ENCODE peak calls at places on chromosomes 2 and 18, in seven cellular contexts. Y is prostate gland, X is heart left ventricle, N is gastrocnemius medialis, M is A549, C is body of pancreas, Q is uterus. A is an unnamed sample.

GRCh38 chr2:37631698-37632097 is 39.7 kb downstream of the CDC42EP3 start:
- DNase-seq in Y (no peak), X (no peak), N (no peak), M (no peak), C (no peak), Q (no peak), A (no peak)

GRCh38 chr2:239580199-239580527 is 179.3 kb upstream of the HDAC4 start:
- DNase-seq in Y (no peak), X (peak), N (no peak), M (no peak), C (no peak), Q (no peak), A (no peak)

GRCh38 chr2:218216336-218216673 is 684 bp upstream of the ARPC2 start:
- DNase-seq in Y (no peak), X (peak), N (no peak), M (no peak), C (peak), Q (peak), A (no peak)

GRCh38 chr2:149562304-149562703 is 25.3 kb downstream of the MMADHC start:
- DNase-seq in Y (no peak), X (no peak), N (no peak), M (peak), C (peak), Q (no peak), A (no peak)

GRCh38 chr2:193584522-193584938 is 1389.8 kb upstream of the TMEFF2 start:
- DNase-seq in Y (no peak), X (no peak), N (no peak), M (peak), C (no peak), Q (no peak), A (no peak)

GRCh38 chr18:23302852-23303527 is 150.1 kb upstream of the RIOK3 start:
- DNase-seq in Y (no peak), X (no peak), N (no peak), M (no peak), C (no peak), Q (no peak), A (no peak)

GRCh38 chr2:20592106-20593071 is 58.5 kb downstream of the HS1BP3 start:
- DNase-seq in Y (no peak), X (no peak), N (no peak), M (no peak), C (no peak), Q (peak), A (peak)

GRCh38 chr2:210299974-210300373 is 15.0 kb downstream of the MYL1 start:
- DNase-seq in Y (no peak), X (no peak), N (no peak), M (no peak), C (no peak), Q (no peak), A (no peak)

GRCh38 chr2:109722026-109722425 is 72.1 kb upstream of the RGPD5 start:
- DNase-seq in Y (peak), X (no peak), N (no peak), M (no peak), C (peak), Q (no peak), A (no peak)

GRCh38 chr2:227374158-227374557 is 4.9 kb downstream of the TM4SF20 start:
- DNase-seq in Y (no peak), X (no peak), N (no peak), M (no peak), C (no peak), Q (no peak), A (no peak)

GRCh38 chr2:31081497-31081896 is 56.7 kb downstream of the GALNT14 start:
- DNase-seq in Y (no peak), X (no peak), N (no peak), M (no peak), C (no peak), Q (no peak), A (no peak)

GRCh38 chr2:44942304-44943030 is 965 bp downstream of the SIX3 start:
- DNase-seq in Y (no peak), X (no peak), N (no peak), M (no peak), C (no peak), Q (no peak), A (no peak)
- H3K4me3 ChIP-seq in Y (peak), X (peak), N (peak), M (no peak), C (no peak), Q (no peak), A (no peak)

GRCh38 chr2:11762799-11763461 is 16.5 kb downstream of the LPIN1 start:
- DNase-seq in Y (no peak), X (no peak), N (no peak), M (no peak), C (no peak), Q (no peak), A (no peak)

GRCh38 chr2:11766016-11766415 is 19.6 kb downstream of the LPIN1 start:
- DNase-seq in Y (no peak), X (no peak), N (no peak), M (no peak), C (no peak), Q (no peak), A (no peak)

GRCh38 chr2:11764920-11765319 is 18.5 kb downstream of the LPIN1 start:
- DNase-seq in Y (no peak), X (no peak), N (no peak), M (no peak), C (no peak), Q (no peak), A (no peak)

GRCh38 chr2:11765501-11765900 is 19.1 kb downstream of the LPIN1 start:
- DNase-seq in Y (no peak), X (no peak), N (no peak), M (no peak), C (no peak), Q (no peak), A (no peak)

DNA sequence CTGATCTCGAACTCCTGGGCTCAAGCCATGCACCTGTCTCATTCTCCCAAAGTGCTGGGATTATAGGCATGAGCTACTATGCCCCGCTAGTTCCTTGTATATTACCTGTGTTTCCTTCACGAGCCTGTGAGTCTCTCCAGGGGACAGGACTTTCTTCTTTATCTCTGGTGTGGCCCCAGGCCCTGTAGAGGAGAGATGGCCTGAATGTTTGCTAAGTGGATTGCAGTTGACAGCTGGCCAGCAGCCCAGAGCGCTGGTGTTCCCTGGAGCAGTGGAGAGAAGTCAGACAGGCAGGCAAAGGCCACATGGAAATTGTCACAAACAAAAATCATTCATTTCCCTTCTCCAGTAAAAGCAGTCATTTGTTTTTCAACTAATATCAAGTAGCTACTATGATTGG is 17.9 kb downstream of the LPIN1 start:
- DNase-seq in Y (peak), X (no peak), N (no peak), M (no peak), C (peak), Q (no peak), A (peak)
- H3K27ac ChIP-seq in Y (no peak), X (no peak), N (peak), M (no peak), C (no peak), Q (no peak), A (no peak)

GRCh38 chr2:69011611-69012157 is 1.3 kb upstream of the ANTXR1 start:
- DNase-seq in Y (no peak), X (no peak), N (no peak), M (no peak), C (no peak), Q (no peak), A (no peak)

GRCh38 chr2:69012310-69013122 is 463 bp upstream of the ANTXR1 start:
- DNase-seq in Y (peak), X (peak), N (peak), M (peak), C (peak), Q (peak), A (peak)

GRCh38 chr2:69013837-69014796 is 1.1 kb downstream of the ANTXR1 start:
- DNase-seq in Y (no peak), X (no peak), N (no peak), M (peak), C (no peak), Q (no peak), A (no peak)

GRCh38 chr2:69010437-69011194 is 2.4 kb upstream of the ANTXR1 start:
- DNase-seq in Y (no peak), X (no peak), N (no peak), M (no peak), C (no peak), Q (no peak), A (no peak)

DNA sequence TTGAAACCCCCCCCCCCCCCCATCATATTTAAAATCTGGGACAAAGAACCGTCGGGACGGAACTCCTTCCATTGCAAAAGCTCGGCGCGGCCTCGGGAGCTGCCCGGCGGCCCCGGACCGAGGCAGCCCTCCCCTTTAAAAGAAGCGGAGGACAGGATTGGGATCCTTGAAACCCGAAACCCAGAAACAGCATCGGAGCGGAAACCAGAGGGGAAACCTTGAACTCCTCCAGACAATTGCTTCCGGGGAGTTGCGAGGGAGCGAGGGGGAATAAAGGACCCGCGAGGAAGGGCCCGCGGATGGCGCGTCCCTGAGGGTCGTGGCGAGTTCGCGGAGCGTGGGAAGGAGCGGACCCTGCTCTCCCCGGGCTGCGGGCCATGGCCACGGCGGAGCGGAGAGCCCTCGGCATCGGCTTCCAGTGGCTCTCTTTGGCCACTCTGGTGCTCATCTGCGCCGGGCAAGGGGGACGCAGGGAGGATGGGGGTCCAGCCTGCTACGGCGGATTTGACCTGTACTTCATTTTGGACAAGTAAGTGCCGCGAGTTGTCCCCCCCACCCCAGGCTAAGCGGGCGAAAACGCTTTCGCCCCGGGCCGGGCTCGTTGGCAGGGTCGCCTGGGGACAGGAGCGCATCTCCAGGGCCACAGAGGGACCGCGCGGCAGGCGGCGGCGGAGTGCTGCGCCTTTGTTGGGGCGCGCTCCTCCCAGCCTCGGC is at the start of gene ANTXR1:
- DNase-seq in Y (peak), X (peak), N (peak), M (peak), C (peak), Q (peak), A (peak)
- TF ChIP-seq POLR2A in Y (no peak), X (no peak), N (no peak), M (peak), C (no peak), Q (peak), A (peak)

GRCh38 chr18:13462686-13463085 is 244.1 kb downstream of the LDLRAD4 start:
- DNase-seq in Y (no peak), X (no peak), N (no peak), M (no peak), C (no peak), Q (no peak), A (no peak)

GRCh38 chr18:13465476-13465875 is 246.9 kb downstream of the LDLRAD4 start:
- DNase-seq in Y (no peak), X (no peak), N (no peak), M (no peak), C (no peak), Q (no peak), A (no peak)

GRCh38 chr18:13465126-13465446 is 246.5 kb downstream of the LDLRAD4 start:
- DNase-seq in Y (no peak), X (no peak), N (no peak), M (no peak), C (no peak), Q (no peak), A (no peak)

GRCh38 chr18:13463526-13463925 is 245.0 kb downstream of the LDLRAD4 start:
- DNase-seq in Y (no peak), X (no peak), N (no peak), M (no peak), C (no peak), Q (no peak), A (no peak)

DNA sequence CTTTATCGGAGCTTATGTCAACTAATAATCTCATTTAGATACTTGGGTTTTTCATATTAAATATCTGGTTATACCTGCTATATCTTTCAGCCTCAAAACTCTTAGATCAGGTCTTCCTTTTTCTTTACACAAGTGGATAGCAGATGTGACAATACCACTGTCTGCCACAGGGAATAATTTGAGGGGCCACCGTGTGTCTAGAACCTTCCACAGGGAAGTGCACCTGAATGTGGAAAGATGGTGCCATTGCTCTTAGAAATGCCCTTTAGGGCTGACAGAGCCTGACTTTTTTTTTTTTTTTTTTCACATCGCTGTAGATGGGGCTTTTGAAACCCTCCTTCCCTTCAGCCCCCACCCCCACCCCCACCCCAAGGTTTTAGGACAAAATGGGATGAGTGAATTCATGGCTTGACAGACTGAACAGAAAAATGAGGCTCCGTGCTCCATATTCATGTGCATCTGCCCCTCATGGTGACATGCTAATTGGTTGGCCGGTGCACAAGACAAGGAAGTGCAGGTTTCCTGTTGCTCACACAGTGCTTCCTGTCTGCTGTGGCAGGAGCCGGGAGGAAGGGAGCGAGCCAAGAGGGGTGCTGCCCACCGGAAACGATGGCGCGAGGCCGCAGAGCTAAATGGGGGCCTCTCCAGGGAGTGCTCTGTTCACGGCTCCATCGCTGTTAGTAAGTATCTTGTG is 246.0 kb downstream of the LDLRAD4 start:
- DNase-seq in Y (no peak), X (peak), N (peak), M (no peak), C (peak), Q (no peak), A (peak)
- H3K4me3 ChIP-seq in Y (no peak), X (peak), N (no peak), M (no peak), C (no peak), Q (no peak), A (no peak)

DNA sequence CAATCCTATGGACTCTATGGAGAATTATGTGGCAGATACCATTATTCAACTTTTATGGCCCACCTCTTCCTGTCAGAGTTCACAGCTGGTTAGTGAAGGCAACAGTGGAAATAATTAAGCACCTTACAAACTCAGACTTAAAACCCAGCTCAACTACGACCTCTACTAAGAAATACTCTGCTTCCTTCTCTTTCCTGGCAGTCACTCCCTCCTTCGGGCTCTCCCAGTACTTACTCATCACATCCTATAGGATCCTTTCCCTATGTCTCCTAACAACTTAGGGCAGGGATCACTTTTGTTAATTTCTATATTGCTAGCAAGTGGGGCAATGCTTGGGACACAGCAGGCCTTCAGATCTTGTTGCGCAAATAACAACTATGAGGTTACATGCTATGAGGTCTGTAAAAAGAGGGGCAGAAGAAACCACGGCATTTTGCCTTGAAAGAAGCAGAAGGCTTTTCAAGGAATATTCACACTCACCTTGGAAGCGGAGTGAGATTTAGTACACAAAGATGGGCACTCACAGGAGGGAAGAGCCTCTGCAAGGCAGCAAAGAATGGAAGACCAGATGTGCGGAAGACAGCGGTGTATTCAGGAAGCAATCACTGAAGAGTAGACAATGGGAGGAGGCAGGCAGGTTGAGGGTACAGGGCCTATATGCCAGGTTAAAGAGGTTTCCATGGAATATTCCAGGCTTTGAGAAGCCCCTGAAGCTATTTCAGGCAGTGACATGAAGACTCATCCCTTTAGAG is 2.1 kb downstream of the STK39 start:
- DNase-seq in Y (no peak), X (no peak), N (no peak), M (no peak), C (no peak), Q (no peak), A (no peak)
- H3K27ac ChIP-seq in Y (peak), X (peak), N (no peak), M (no peak), C (peak), Q (no peak), A (no peak)

GRCh38 chr2:172101707-172102158 is 967 bp downstream of the DLX2 start:
- DNase-seq in Y (no peak), X (no peak), N (no peak), M (no peak), C (no peak), Q (no peak), A (no peak)

GRCh38 chr2:172101008-172101706 is 1.5 kb downstream of the DLX2 start:
- DNase-seq in Y (no peak), X (no peak), N (no peak), M (no peak), C (no peak), Q (no peak), A (no peak)

GRCh38 chr2:172103471-172104292 is 982 bp upstream of the DLX2 start:
- DNase-seq in Y (peak), X (peak), N (peak), M (peak), C (peak), Q (peak), A (peak)

GRCh38 chr2:172102159-172102857 is 392 bp downstream of the DLX2 start:
- DNase-seq in Y (no peak), X (no peak), N (no peak), M (no peak), C (no peak), Q (no peak), A (no peak)

DNA sequence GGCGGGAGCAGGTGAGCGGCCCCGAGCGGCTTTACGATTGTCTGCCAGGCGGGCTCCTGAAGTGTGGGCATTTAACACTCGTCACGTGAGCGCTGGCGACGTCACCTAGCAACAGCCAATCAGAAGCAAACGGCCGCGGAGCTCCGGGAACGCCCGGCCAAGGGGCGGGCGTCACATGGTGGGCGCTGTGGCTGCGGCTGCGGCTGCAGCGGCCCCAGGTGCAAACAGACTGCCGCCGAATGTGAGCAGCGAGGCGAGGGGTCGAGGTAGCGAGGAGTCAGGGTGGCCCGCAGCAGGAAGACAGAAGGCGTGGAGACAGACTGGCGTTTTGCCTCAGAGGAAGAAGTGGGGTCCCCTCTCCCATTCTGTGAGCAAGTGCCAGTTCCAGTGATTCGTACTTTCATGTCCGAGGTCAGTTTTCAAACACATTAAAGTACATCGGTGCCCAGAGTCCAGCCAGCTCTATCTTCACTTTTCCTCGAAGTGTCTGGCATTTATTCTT is at the start of gene DLX2:
- DNase-seq in Y (peak), X (peak), N (peak), M (peak), C (peak), Q (peak), A (peak)
- TF ChIP-seq POLR2A in Y (no peak), X (no peak), N (no peak), M (peak), C (no peak), Q (no peak), A (no peak)

GRCh38 chr2:198371329-198371728 is 566.9 kb downstream of the PLCL1 start:
- DNase-seq in Y (no peak), X (no peak), N (no peak), M (no peak), C (no peak), Q (no peak), A (no peak)

GRCh38 chr2:198374375-198375072 is 570.1 kb downstream of the PLCL1 start:
- DNase-seq in Y (peak), X (no peak), N (no peak), M (peak), C (peak), Q (no peak), A (peak)

GRCh38 chr2:198368089-198368488 is 563.7 kb downstream of the PLCL1 start:
- DNase-seq in Y (no peak), X (no peak), N (no peak), M (no peak), C (no peak), Q (no peak), A (no peak)

GRCh38 chr2:198375073-198375430 is 570.7 kb downstream of the PLCL1 start:
- DNase-seq in Y (no peak), X (no peak), N (no peak), M (no peak), C (no peak), Q (no peak), A (no peak)

GRCh38 chr2:198371902-198372611 is 567.7 kb downstream of the PLCL1 start:
- DNase-seq in Y (no peak), X (no peak), N (no peak), M (no peak), C (no peak), Q (no peak), A (no peak)
- H3K4me3 ChIP-seq in Y (no peak), X (peak), N (peak), M (no peak), C (no peak), Q (no peak), A (no peak)

DNA sequence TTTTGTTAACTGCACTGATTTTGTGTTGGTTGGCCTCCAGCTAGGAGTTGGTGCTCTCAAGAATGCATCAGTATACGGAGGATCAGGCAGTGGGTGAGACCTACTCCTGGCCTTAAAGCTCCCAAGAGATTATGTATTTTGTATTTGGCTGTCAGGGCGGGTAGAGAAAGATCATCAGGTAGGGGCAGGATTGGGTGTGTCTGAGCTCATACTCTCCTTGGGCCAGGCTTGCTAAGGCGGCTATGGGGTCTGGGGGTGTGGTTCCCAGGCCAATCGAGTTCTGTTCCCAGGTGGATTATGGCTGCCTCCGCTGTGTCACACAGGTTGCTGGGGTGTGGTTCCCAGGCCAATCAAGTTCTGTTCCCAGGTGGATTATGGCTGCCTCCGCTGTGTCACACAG is 28.9 kb upstream of the IL1RN start:
- DNase-seq in Y (no peak), X (no peak), N (no peak), M (no peak), C (no peak), Q (no peak), A (no peak)
- H3K27ac ChIP-seq in Y (no peak), X (no peak), N (no peak), M (no peak), C (no peak), Q (no peak), A (no peak)

A was measured in adrenal gland.